ENCODE peak calls at places on chromosome 10, in four cellular contexts. One of them, this sample, is unnamed.

GRCh38 chr10:105540381-105540780 is 899.3 kb downstream of the SORCS3 start:
- DNase-seq in dorsolateral prefrontal cortex: no peak
- DNase-seq in cardiac muscle cell: no peak
- DNase-seq in coronary artery: no peak
- DNase-seq in this sample: no peak

GRCh38 chr10:79137826-79138225 is 69.1 kb downstream of the ZMIZ1 start:
- DNase-seq in dorsolateral prefrontal cortex: no peak
- DNase-seq in cardiac muscle cell: no peak
- DNase-seq in coronary artery: no peak
- DNase-seq in this sample: no peak

GRCh38 chr10:71840177-71840711 is 10.8 kb downstream of the PSAP start:
- DNase-seq in dorsolateral prefrontal cortex: peak; percentile 92
- DNase-seq in cardiac muscle cell: peak; percentile 97
- DNase-seq in coronary artery: no peak
- DNase-seq in this sample: peak; percentile 98

GRCh38 chr10:111522551-111522950 is 445.7 kb downstream of the ADRA2A start:
- DNase-seq in dorsolateral prefrontal cortex: no peak
- DNase-seq in cardiac muscle cell: no peak
- DNase-seq in coronary artery: no peak
- DNase-seq in this sample: no peak

GRCh38 chr10:45373783-45374450 is at the start of gene ALOX5:
- DNase-seq in dorsolateral prefrontal cortex: no peak
- DNase-seq in cardiac muscle cell: peak; percentile 76
- DNase-seq in coronary artery: peak; percentile 77
- DNase-seq in this sample: peak; percentile 77

GRCh38 chr10:13942030-13942429 is 355.3 kb downstream of the PRPF18 start:
- DNase-seq in dorsolateral prefrontal cortex: no peak
- DNase-seq in cardiac muscle cell: no peak
- DNase-seq in coronary artery: peak; percentile 46
- DNase-seq in this sample: no peak

GRCh38 chr10:110783509-110784103 is 88.1 kb upstream of the PDCD4 start:
- DNase-seq in dorsolateral prefrontal cortex: no peak
- DNase-seq in cardiac muscle cell: no peak
- DNase-seq in coronary artery: no peak
- DNase-seq in this sample: no peak

GRCh38 chr10:75772153-75772887 is 340.9 kb downstream of the LRMDA start:
- DNase-seq in dorsolateral prefrontal cortex: no peak
- DNase-seq in cardiac muscle cell: no peak
- DNase-seq in coronary artery: no peak
- DNase-seq in this sample: no peak

GRCh38 chr10:29598861-29599311 is 35.9 kb downstream of the SVIL start:
- DNase-seq in dorsolateral prefrontal cortex: no peak
- DNase-seq in cardiac muscle cell: peak; percentile 40
- DNase-seq in coronary artery: no peak
- DNase-seq in this sample: no peak

GRCh38 chr10:113520606-113521481 is 32.0 kb upstream of the HABP2 start:
- DNase-seq in dorsolateral prefrontal cortex: peak; percentile 72
- DNase-seq in cardiac muscle cell: peak; percentile 75
- DNase-seq in coronary artery: no peak
- DNase-seq in this sample: peak; percentile 77

GRCh38 chr10:78543749-78544446 is 510.2 kb downstream of the RPS24 start:
- DNase-seq in dorsolateral prefrontal cortex: peak; percentile 58
- DNase-seq in cardiac muscle cell: peak; percentile 66
- DNase-seq in coronary artery: peak; percentile 87
- DNase-seq in this sample: peak; percentile 38

GRCh38 chr10:123147635-123148413 is at the start of gene HMX2:
- DNase-seq in dorsolateral prefrontal cortex: no peak
- DNase-seq in cardiac muscle cell: peak; percentile 51
- DNase-seq in coronary artery: no peak
- DNase-seq in this sample: peak; percentile 89

GRCh38 chr10:60817135-60817805 is 39.0 kb downstream of the CDK1 start:
- DNase-seq in dorsolateral prefrontal cortex: no peak
- DNase-seq in cardiac muscle cell: no peak
- DNase-seq in coronary artery: no peak
- DNase-seq in this sample: no peak

GRCh38 chr10:44960098-44960480 is 487 bp downstream of the RASSF4 start:
- DNase-seq in dorsolateral prefrontal cortex: peak; percentile 10
- DNase-seq in cardiac muscle cell: no peak
- DNase-seq in coronary artery: no peak
- DNase-seq in this sample: peak; percentile 46

GRCh38 chr10:32948451-32948850 is 9.6 kb downstream of the ITGB1 start:
- DNase-seq in dorsolateral prefrontal cortex: no peak
- DNase-seq in cardiac muscle cell: no peak
- DNase-seq in coronary artery: no peak
- DNase-seq in this sample: no peak

GRCh38 chr10:97081621-97082235 is 104.0 kb downstream of the SLIT1 start:
- DNase-seq in dorsolateral prefrontal cortex: no peak
- DNase-seq in cardiac muscle cell: peak; percentile 86
- DNase-seq in coronary artery: no peak
- DNase-seq in this sample: peak; percentile 91

GRCh38 chr10:122495406-122496340 is 34.3 kb downstream of the HTRA1 start:
- DNase-seq in dorsolateral prefrontal cortex: no peak
- DNase-seq in cardiac muscle cell: peak; percentile 32
- DNase-seq in coronary artery: no peak
- DNase-seq in this sample: no peak

GRCh38 chr10:58065529-58065815 is 202.2 kb downstream of the IPMK start:
- DNase-seq in dorsolateral prefrontal cortex: no peak
- DNase-seq in cardiac muscle cell: no peak
- DNase-seq in coronary artery: no peak
- DNase-seq in this sample: no peak

GRCh38 chr10:79331709-79332108 is 15.6 kb upstream of the PPIF start:
- DNase-seq in dorsolateral prefrontal cortex: no peak
- DNase-seq in cardiac muscle cell: no peak
- DNase-seq in coronary artery: no peak
- DNase-seq in this sample: no peak

GRCh38 chr10:26779176-26779860 is 81.4 kb downstream of the ABI1 start:
- DNase-seq in dorsolateral prefrontal cortex: no peak
- DNase-seq in cardiac muscle cell: no peak
- DNase-seq in coronary artery: no peak
- DNase-seq in this sample: no peak

GRCh38 chr10:105634283-105634682 is 993.2 kb downstream of the SORCS3 start:
- DNase-seq in dorsolateral prefrontal cortex: no peak
- DNase-seq in cardiac muscle cell: no peak
- DNase-seq in coronary artery: no peak
- DNase-seq in this sample: no peak

GRCh38 chr10:65993451-65993850 is 932.4 kb upstream of the LRRTM3 start:
- DNase-seq in dorsolateral prefrontal cortex: no peak
- DNase-seq in cardiac muscle cell: no peak
- DNase-seq in coronary artery: no peak
- DNase-seq in this sample: no peak

GRCh38 chr10:119191881-119192280 is 13.3 kb upstream of the PRDX3 start:
- DNase-seq in dorsolateral prefrontal cortex: no peak
- DNase-seq in cardiac muscle cell: no peak
- DNase-seq in coronary artery: no peak
- DNase-seq in this sample: no peak

GRCh38 chr10:30857803-30858202 is 173.9 kb downstream of the ZNF438 start:
- DNase-seq in dorsolateral prefrontal cortex: no peak
- DNase-seq in cardiac muscle cell: no peak
- DNase-seq in coronary artery: no peak
- DNase-seq in this sample: no peak

GRCh38 chr10:99013885-99014284 is 221.8 kb downstream of the HPSE2 start:
- DNase-seq in dorsolateral prefrontal cortex: no peak
- DNase-seq in cardiac muscle cell: no peak
- DNase-seq in coronary artery: no peak
- DNase-seq in this sample: no peak

GRCh38 chr10:24989867-24990266 is 26.1 kb downstream of the ENKUR start:
- DNase-seq in dorsolateral prefrontal cortex: no peak
- DNase-seq in cardiac muscle cell: no peak
- DNase-seq in coronary artery: no peak
- DNase-seq in this sample: no peak
- TF ChIP-seq CTCF in dorsolateral prefrontal cortex: peak; percentile 37
- TF ChIP-seq CTCF in cardiac muscle cell: peak; percentile 20
- TF ChIP-seq CTCF in coronary artery: no peak
- TF ChIP-seq CTCF in this sample: no peak

DNA sequence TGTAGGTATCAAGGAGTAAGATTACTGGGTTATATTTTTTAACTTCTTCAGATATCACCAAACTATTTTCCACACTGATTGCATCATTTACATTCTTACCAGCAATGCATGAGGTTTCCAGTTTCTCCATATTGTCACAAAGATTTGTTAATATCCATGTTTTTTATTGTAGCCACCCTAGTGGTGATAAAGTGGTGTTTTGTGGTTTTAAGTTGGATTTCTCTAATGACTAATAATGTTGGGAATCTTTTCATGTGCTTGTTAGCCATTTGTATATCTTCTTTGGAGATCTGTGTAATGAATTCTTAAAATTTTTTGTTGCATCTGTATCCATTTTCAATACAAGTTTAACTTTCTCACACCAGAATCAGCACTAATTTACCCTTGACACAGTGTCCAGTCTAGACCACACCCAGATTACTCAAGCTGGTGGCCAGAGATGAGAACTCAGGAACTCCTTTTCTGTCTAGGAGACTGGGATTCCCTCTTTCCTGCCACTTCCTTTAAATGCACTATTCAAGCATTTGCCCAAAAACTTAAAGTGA is 67.0 kb upstream of the PLXDC2 start:
- DNase-seq in dorsolateral prefrontal cortex: no peak
- DNase-seq in cardiac muscle cell: no peak
- DNase-seq in coronary artery: no peak
- DNase-seq in this sample: no peak
- TF ChIP-seq CTCF in dorsolateral prefrontal cortex: no peak
- TF ChIP-seq CTCF in cardiac muscle cell: no peak
- TF ChIP-seq CTCF in coronary artery: no peak
- TF ChIP-seq CTCF in this sample: no peak

GRCh38 chr10:24206926-24207701 is 1.8 kb upstream of the KIAA1217 start:
- DNase-seq in dorsolateral prefrontal cortex: no peak
- DNase-seq in cardiac muscle cell: no peak
- DNase-seq in coronary artery: no peak
- DNase-seq in this sample: peak; percentile 13
- TF ChIP-seq CTCF in dorsolateral prefrontal cortex: no peak
- TF ChIP-seq CTCF in cardiac muscle cell: no peak
- TF ChIP-seq CTCF in coronary artery: no peak
- TF ChIP-seq CTCF in this sample: no peak

GRCh38 chr10:104337985-104338735 is at the start of gene ITPRIP:
- DNase-seq in dorsolateral prefrontal cortex: no peak
- DNase-seq in cardiac muscle cell: peak; percentile 78
- DNase-seq in coronary artery: peak; percentile 94
- DNase-seq in this sample: peak; percentile 86

GRCh38 chr10:104337527-104337984 is 709 bp downstream of the ITPRIP start:
- DNase-seq in dorsolateral prefrontal cortex: no peak
- DNase-seq in cardiac muscle cell: no peak
- DNase-seq in coronary artery: peak; percentile 77
- DNase-seq in this sample: peak; percentile 81

GRCh38 chr10:104340099-104340594 is 1.9 kb upstream of the ITPRIP start:
- DNase-seq in dorsolateral prefrontal cortex: no peak
- DNase-seq in cardiac muscle cell: no peak
- DNase-seq in coronary artery: peak; percentile 70
- DNase-seq in this sample: no peak

GRCh38 chr10:104340692-104341091 is 2.4 kb upstream of the ITPRIP start:
- DNase-seq in dorsolateral prefrontal cortex: no peak
- DNase-seq in cardiac muscle cell: no peak
- DNase-seq in coronary artery: peak; percentile 56
- DNase-seq in this sample: no peak

DNA sequence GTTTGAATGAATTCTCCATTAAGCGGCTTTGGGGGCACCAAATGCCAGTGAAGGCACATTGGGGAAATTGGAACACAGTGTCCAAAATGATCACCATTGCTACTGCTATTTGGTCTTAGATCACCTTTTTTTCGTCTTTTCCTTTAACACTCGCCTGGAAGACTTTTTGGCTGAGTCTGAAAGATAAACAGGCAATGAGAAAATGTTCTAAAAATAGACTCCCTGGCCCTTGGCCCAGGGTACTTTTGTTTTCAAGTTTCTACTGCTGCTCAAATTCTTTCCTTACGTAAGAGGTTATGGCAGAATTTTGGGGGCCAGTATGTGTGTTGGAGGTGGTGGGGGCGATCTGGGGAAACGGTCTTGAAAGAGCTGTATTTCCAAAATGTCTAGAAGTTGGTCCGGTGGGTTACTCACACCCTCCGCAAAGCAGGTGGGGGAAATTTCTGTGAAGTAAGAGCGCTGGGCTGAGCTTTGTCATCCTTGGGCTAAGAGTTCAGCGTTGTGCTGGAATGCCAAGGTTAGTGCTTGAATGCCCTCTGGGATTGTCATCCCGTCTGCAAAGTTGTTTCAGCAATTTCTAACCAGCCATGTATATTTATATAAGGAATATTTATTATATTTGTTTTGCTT is 1.3 kb upstream of the ITPRIP start:
- DNase-seq in dorsolateral prefrontal cortex: no peak
- DNase-seq in cardiac muscle cell: peak; percentile 72
- DNase-seq in coronary artery: peak; percentile 81
- DNase-seq in this sample: no peak
- TF ChIP-seq CTCF in dorsolateral prefrontal cortex: no peak
- TF ChIP-seq CTCF in cardiac muscle cell: no peak
- TF ChIP-seq CTCF in coronary artery: no peak
- TF ChIP-seq CTCF in this sample: no peak

This sample was measured in neural progenitor cell.